ENCODE peak calls at places on chromosomes 4 and X, in six cellular contexts. I, E, R, A, X and J are unnamed samples.

GRCh38 chr4:184768296-184768695 is 34.4 kb upstream of the CENPU start:
- DNase-seq in I (no peak), E (no peak), R (no peak), A (no peak), X (no peak), J (no peak)

GRCh38 chrX:38403834-38404233 is 51.4 kb downstream of the OTC start:
- DNase-seq in I (no peak), E (no peak), R (no peak), A (no peak), X (no peak), J (no peak)

GRCh38 chrX:87636533-87636932 is 118.9 kb downstream of the KLHL4 start:
- DNase-seq in I (no peak), E (no peak), R (no peak), A (no peak), X (no peak), J (no peak)

GRCh38 chr4:186554890-186555827 is at the start of gene MTNR1A:
- DNase-seq in I (no peak), E (no peak), R (no peak), A (no peak), X (no peak), J (peak; percentile 25)

GRCh38 chr4:27000820-27001219 is 140.2 kb downstream of the STIM2 start:
- DNase-seq in I (no peak), E (no peak), R (peak; percentile 18), A (no peak), X (peak; percentile 23), J (no peak)

GRCh38 chr4:106687026-106687425 is 318.4 kb upstream of the GIMD1 start:
- DNase-seq in I (no peak), E (no peak), R (no peak), A (no peak), X (no peak), J (no peak)

GRCh38 chr4:11281720-11282119 is 147.0 kb downstream of the HS3ST1 start:
- DNase-seq in I (no peak), E (no peak), R (no peak), A (no peak), X (no peak), J (peak; percentile 4)

GRCh38 chr4:60042941-60043340 is 1157.2 kb upstream of the ADGRL3 start:
- DNase-seq in I (no peak), E (no peak), R (no peak), A (no peak), X (peak; percentile 33), J (no peak)

GRCh38 chr4:2943364-2944090 is 19.7 kb downstream of the NOP14 start:
- DNase-seq in I (no peak), E (no peak), R (no peak), A (no peak), X (no peak), J (no peak)

GRCh38 chr4:78032446-78032845 is 24.7 kb upstream of the FRAS1 start:
- DNase-seq in I (no peak), E (no peak), R (no peak), A (no peak), X (peak; percentile 9), J (no peak)

GRCh38 chr4:73661646-73662119 is 41.4 kb upstream of the RASSF6 start:
- DNase-seq in I (no peak), E (peak; percentile 99), R (no peak), A (no peak), X (peak; percentile 84), J (peak; percentile 99)

GRCh38 chr4:184317234-184317918 is 99.7 kb upstream of the ENPP6 start:
- DNase-seq in I (no peak), E (peak; percentile 16), R (no peak), A (no peak), X (no peak), J (no peak)

GRCh38 chrX:153769865-153770605 is 6.0 kb downstream of the PLXNB3 start:
- DNase-seq in I (peak; percentile 11), E (no peak), R (no peak), A (no peak), X (no peak), J (no peak)

GRCh38 chrX:153766871-153767673 is 3.0 kb downstream of the PLXNB3 start:
- DNase-seq in I (peak; percentile 17), E (no peak), R (no peak), A (no peak), X (no peak), J (no peak)

GRCh38 chrX:153769158-153769864 is 5.3 kb downstream of the PLXNB3 start:
- DNase-seq in I (peak; percentile 12), E (no peak), R (no peak), A (no peak), X (no peak), J (no peak)

GRCh38 chrX:153767674-153768055 is 3.6 kb downstream of the PLXNB3 start:
- DNase-seq in I (peak; percentile 10), E (no peak), R (no peak), A (no peak), X (no peak), J (no peak)

DNA sequence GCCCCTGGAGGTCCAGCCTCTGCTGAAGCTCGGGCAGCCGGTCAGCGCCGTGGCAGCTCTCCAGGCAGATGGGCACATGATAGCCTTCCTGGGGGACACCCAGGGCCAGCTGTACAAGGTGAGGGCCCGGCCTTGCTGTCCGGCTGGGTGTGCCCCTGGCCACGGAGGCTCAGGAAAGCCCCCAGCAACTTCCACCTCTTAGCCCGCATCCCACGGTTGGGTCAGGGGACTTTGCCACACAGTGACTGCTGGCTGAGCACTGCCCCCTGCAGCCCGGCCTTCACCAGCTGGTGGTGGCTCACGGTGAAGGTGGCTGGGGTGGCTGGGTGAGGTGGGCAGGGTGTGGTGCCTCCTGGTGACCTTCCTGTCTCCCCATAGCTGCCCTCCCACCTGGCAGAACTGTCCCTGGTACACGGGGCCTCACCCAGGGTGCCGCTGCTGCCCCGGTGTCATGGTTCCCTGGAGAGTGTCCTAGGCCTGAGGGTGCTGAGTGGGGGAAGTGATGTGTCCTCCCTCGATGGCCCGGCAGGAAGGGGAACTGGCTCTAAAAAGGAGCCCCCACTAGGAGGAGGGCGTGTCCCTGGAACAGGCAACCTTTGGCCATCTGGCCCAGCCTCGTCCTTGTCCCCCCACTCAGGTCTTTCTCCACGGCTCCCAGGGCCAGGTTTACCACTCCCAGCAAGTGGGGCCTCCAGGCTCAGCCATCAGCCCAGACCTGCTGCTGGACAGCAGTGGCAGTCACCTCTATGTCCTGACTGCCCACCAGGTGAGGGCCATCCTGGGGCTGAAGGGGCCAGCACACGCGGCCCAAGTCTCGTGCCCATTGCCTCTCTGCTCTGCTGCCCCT is 4.5 kb downstream of the PLXNB3 start:
- DNase-seq in I (peak; percentile 15), E (no peak), R (no peak), A (no peak), X (no peak), J (no peak)
- TF ChIP-seq CTCF in I (no peak), E (no peak), R (peak; percentile 35), A (no peak), X (no peak), J (no peak)

DNA sequence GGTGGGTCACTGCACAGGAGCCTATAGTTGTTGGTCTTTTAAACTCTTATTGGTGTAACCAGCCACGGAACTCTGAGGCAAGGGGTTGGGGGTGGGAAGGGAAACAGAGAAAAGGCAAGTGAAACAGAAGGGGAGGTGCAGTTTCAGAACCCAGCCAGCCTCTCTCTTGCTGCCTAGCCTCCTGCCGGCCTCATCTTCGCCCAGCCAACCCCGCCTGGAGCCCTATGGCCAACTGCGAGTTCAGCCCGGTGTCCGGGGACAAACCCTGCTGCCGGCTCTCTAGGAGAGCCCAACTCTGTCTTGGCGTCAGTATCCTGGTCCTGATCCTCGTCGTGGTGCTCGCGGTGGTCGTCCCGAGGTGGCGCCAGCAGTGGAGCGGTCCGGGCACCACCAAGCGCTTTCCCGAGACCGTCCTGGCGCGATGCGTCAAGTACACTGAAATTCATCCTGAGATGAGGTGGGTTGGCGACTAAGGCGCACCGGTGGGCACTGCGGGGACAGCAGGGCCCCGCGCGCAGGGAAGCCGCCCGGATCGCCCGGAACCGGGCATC is at the start of gene CD38:
- DNase-seq in I (no peak), E (no peak), R (peak; percentile 88), A (no peak), X (no peak), J (no peak)
- TF ChIP-seq CTCF in I (no peak), E (no peak), R (no peak), A (no peak), X (no peak), J (no peak)

DNA sequence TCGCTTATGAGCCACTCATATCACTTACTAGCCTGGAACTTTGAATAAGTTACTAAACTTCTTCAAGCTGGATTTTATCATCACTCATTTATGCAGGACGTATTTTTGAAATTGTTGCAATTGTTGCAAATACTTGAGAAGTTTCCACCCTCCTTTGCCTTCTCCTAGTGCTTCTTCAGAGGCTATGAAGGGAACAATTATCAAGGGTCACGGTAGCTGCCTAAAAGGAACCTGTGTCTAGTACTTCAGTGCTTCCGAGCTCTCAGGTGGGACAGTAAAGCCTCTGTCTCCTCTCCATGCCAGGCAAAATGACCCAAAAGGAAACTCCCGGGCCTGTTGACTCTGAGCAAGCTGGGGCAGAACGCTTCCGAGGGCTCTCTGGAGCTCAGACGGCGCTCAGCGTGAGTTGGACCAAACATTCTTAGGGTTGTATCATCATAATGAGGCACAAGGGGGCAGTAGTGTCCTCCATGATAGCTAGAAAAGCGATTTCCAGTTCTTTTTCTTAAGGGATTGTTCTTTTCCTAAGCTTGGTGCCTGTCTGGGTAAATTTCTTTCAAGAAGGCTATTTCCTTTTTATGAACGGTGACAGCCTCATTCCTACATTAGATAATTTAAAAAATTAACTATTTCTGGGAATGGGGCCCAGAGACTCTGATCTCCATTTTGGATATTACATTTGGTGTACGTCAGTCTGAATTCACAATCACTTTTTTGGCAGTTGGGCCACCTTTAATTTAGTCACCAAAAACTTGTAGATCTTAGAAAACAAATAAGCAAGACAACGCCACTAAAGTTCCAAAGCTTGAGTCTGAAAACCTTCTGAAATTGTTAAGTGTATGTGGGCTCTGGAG is 73.1 kb downstream of the PACRGL start:
- DNase-seq in I (no peak), E (peak; percentile 54), R (peak; percentile 62), A (no peak), X (peak; percentile 75), J (peak; percentile 73)
- TF ChIP-seq CTCF in I (no peak), E (peak; percentile 72), R (peak; percentile 66), A (no peak), X (peak; percentile 64), J (peak; percentile 74)

GRCh38 chr4:110138546-110138945 is 59.9 kb downstream of the ELOVL6 start:
- DNase-seq in I (no peak), E (no peak), R (no peak), A (no peak), X (no peak), J (no peak)
- TF ChIP-seq CTCF in I (no peak), E (no peak), R (no peak), A (no peak), X (no peak), J (no peak)

GRCh38 chrX:1281511-1281910 is 12.9 kb downstream of the CSF2RA start:
- DNase-seq in I (no peak), E (peak; percentile 14), R (no peak), A (no peak), X (no peak), J (no peak)
- TF ChIP-seq CTCF in I (no peak), E (no peak), R (no peak), A (no peak), X (no peak), J (no peak)

DNA sequence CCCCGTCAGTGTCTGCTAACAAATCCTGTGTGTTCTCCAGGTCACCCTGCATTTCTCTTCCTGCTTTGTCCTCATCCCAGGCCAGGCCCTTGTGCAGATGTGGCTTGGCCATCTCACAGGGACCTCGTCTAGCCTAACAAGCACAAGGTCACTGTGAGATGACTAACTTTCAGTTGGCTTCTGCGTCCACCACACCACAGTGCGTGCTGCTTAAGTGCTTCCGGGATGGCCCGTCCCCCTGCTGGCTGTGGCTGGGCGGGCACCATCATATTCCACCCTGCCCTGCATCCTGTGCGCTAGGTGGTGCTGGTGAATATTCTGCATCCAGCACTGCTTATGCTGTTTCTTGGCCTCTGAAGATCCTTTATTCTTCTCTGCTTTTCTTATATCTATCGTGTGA is 33.8 kb downstream of the RBBP7 start:
- DNase-seq in I (no peak), E (peak; percentile 13), R (peak; percentile 19), A (no peak), X (no peak), J (no peak)
- TF ChIP-seq CTCF in I (peak; percentile 20), E (peak; percentile 49), R (peak; percentile 19), A (no peak), X (peak; percentile 9), J (peak; percentile 56)

GRCh38 chrX:103158317-103158621 is 56.6 kb upstream of the BEX4 start:
- DNase-seq in I (no peak), E (no peak), R (no peak), A (no peak), X (no peak), J (no peak)
- TF ChIP-seq CTCF in I (no peak), E (no peak), R (no peak), A (no peak), X (no peak), J (no peak)